ENCODE peak calls at places on chromosome 2, in ten cellular contexts. K is brain microvascular endothelial cell, Y is A549, O is astrocyte of the spinal cord, C is breast epithelium, S is GM06990, V is thyroid gland, Z is cardiac fibroblast, M is epithelial cell of esophagus, J is lower lobe of right lung. R is an unnamed sample.

GRCh38 chr2:27627963-27628766 is 647 bp downstream of the CCDC121 start:
- DNase-seq in C (no peak), S (no peak), K (peak; percentile 93), O (peak; percentile 95), M (peak; percentile 96), Y (peak; percentile 25), J (no peak), Z (peak; percentile 95), V (no peak), R (peak; percentile 86)

GRCh38 chr2:197108758-197109157 is 182.3 kb upstream of the PGAP1 start:
- DNase-seq in J (no peak), C (no peak), S (no peak), V (peak; percentile 34), Y (no peak), M (no peak), K (peak; percentile 94), O (peak; percentile 90), Z (peak; percentile 98), R (peak; percentile 91)

GRCh38 chr2:150487537-150488429 is at the start of gene RND3:
- DNase-seq in V (peak; percentile 95), K (peak; percentile 100), C (peak; percentile 98), M (peak; percentile 99), Z (peak; percentile 100), O (peak; percentile 99), Y (peak; percentile 86), J (peak; percentile 93), S (peak; percentile 47), R (peak; percentile 99)

GRCh38 chr2:68274022-68274421 is 21.7 kb upstream of the PPP3R1 start:
- DNase-seq in C (no peak), Y (no peak), O (no peak), Z (no peak), S (no peak), J (no peak), V (no peak), M (no peak), K (no peak), R (no peak)

GRCh38 chr2:43347751-43348150 is 121.3 kb upstream of the ZFP36L2 start:
- DNase-seq in M (no peak), C (no peak), J (no peak), S (no peak), O (no peak), K (no peak), Y (no peak), V (no peak), Z (no peak), R (no peak)

GRCh38 chr2:54213082-54213481 is 42.9 kb downstream of the TSPYL6 start:
- DNase-seq in C (no peak), V (no peak), M (no peak), Y (no peak), S (no peak), O (no peak), K (no peak), Z (no peak), J (no peak), R (no peak)

GRCh38 chr2:55779459-55780421 is 86.1 kb upstream of the PNPT1 start:
- DNase-seq in K (peak; percentile 66), J (no peak), Z (peak; percentile 97), M (peak; percentile 96), S (no peak), Y (peak; percentile 72), C (peak; percentile 74), V (no peak), O (peak; percentile 81), R (peak; percentile 71)

GRCh38 chr2:80303825-80304521 is 579 bp downstream of the LRRTM1 start:
- DNase-seq in M (no peak), V (no peak), J (no peak), S (no peak), K (no peak), O (peak; percentile 0), Z (no peak), C (no peak), Y (no peak), R (no peak)

DNA sequence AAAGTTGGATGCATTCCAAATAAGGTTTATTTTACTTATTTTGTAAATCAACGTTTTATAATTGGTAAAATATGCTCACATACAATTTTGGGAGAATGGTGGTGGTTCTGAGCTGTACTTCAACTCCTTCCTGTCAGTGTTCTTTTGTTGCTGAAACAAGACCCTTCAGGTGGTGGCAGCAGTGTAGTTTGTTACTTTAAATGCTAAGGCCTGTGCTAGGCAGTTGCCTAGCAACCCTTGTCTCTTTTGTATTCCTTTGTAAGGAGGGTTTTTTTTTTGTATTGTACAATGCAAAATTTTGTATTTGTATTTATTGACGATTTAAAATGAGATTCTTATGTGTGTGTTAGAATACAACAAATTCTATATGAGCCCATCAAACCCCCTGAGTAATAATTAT is 166.0 kb upstream of the FAM98A start:
- DNase-seq in V (no peak), Z (no peak), Y (no peak), S (no peak), K (no peak), O (no peak), J (no peak), C (no peak), M (no peak), R (no peak)
- TF ChIP-seq CTCF in V (no peak), Z (no peak), Y (no peak), S (no peak), K (no peak), O (no peak), J (no peak), C (no peak), M (no peak), R (no peak)

DNA sequence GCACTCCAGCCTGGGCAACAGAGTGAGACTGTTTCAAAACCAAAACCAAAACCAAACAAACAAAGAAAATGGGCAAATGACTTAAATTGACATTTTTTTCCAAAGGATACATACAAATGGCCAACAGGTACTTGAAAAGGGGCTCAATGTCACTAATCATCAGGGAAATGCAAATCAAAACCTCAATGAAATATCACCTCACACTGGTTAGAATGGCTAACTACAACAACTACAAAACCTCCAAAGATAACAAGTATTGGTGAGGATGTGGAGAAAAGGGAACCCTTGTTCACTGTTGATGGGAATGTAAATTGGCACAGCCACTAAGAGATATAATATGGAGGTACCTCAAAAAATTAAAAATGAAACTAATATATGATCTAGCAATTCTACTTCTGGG is 213.2 kb upstream of the HS6ST1 start:
- DNase-seq in S (no peak), Y (no peak), V (no peak), M (no peak), J (no peak), Z (no peak), O (no peak), C (no peak), K (no peak), R (no peak)
- H3K4me3 ChIP-seq in S (no peak overlapping the region), Y (no peak overlapping the region), V (no peak overlapping the region), M (no peak overlapping the region), J (no peak overlapping the region), Z (no peak overlapping the region), O (no peak overlapping the region), C (no peak overlapping the region), K (no peak overlapping the region), R (no peak overlapping the region)

GRCh38 chr2:170393861-170394498 is 216.0 kb downstream of the MYO3B start:
- DNase-seq in J (no peak), M (no peak), K (no peak), O (no peak), Z (no peak), Y (no peak), V (no peak), S (no peak), C (no peak), R (no peak)

GRCh38 chr2:170391018-170391417 is 213.1 kb downstream of the MYO3B start:
- DNase-seq in S (no peak), Z (no peak), O (no peak), Y (no peak), V (no peak), K (no peak), M (no peak), C (no peak), J (no peak), R (no peak)

GRCh38 chr2:170401187-170401586 is 223.2 kb downstream of the MYO3B start:
- DNase-seq in K (no peak), V (no peak), O (no peak), J (no peak), C (no peak), Z (no peak), S (no peak), M (no peak), Y (no peak), R (no peak)

GRCh38 chr2:170394988-170395387 is 217.0 kb downstream of the MYO3B start:
- DNase-seq in O (peak; percentile 3), Y (no peak), V (no peak), S (no peak), J (no peak), K (no peak), M (no peak), Z (peak; percentile 5), C (no peak), R (no peak)

DNA sequence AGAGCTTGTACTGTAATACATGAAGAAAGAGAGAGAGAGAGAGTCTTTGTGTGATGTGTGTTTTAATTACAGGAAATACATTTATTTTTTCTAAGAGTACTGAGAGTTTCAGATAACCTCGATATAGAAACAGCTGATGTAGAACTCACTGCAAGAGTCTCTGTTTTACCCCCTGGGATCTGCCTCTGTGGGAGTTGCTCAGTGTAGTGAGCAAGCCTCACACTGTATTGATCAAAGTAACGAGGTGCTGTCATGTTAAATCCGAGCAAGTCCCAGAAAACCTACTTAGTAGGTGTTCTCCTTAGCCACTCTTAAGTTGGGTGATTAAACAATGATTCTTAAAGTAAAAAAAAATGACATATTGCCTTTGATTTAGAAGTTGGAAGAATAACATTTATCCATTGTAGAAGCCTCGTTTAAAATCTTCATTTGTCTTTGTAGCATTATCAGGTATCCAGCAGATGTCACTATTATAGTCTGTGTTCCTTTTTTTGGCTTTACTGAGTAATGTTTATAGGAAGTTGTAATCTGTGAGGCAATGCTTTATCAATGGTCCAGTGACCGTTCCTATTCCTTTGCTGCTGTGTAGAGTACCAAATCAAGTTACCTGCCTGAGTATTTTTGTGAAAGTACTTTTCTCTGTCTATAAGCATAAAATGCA is 219.0 kb downstream of the MYO3B start:
- DNase-seq in M (peak; percentile 14), K (no peak), Z (peak; percentile 33), C (no peak), J (no peak), V (no peak), S (no peak), O (peak; percentile 9), Y (no peak), R (peak; percentile 12)
- TF ChIP-seq CTCF in M (peak; percentile 38), K (peak; percentile 22), Z (peak; percentile 25), C (no peak), J (no peak), V (no peak), S (peak; percentile 22), O (peak; percentile 28), Y (peak; percentile 53), R (peak; percentile 47)

GRCh38 chr2:238853218-238853617 is 5.3 kb downstream of the TWIST2 start:
- DNase-seq in K (no peak), Y (no peak), V (no peak), S (no peak), O (no peak), C (no peak), M (no peak), J (no peak), Z (no peak), R (peak; percentile 40)

GRCh38 chr2:238854699-238855111 is 6.8 kb downstream of the TWIST2 start:
- DNase-seq in M (no peak), V (no peak), Z (no peak), C (no peak), J (no peak), S (no peak), K (no peak), Y (no peak), O (no peak), R (no peak)

GRCh38 chr2:238853724-238854123 is 5.8 kb downstream of the TWIST2 start:
- DNase-seq in O (no peak), Z (no peak), J (no peak), C (no peak), V (no peak), M (no peak), S (no peak), Y (no peak), K (no peak), R (peak; percentile 56)

GRCh38 chr2:238855299-238855698 is 7.4 kb downstream of the TWIST2 start:
- DNase-seq in V (no peak), Z (no peak), J (no peak), S (no peak), O (no peak), Y (no peak), K (no peak), M (no peak), C (no peak), R (no peak)

GRCh38 chr2:238854246-238854645 is 6.4 kb downstream of the TWIST2 start:
- DNase-seq in V (no peak), K (no peak), Y (no peak), Z (no peak), O (no peak), S (no peak), M (no peak), C (no peak), J (no peak), R (no peak)
- H3K4me3 ChIP-seq in V (no peak overlapping the region), K (no peak overlapping the region), Y (no peak overlapping the region), Z (no peak overlapping the region), O (no peak overlapping the region), S (no peak overlapping the region), M (no peak overlapping the region), C (peak overlapping the region; percentile 25), J (no peak overlapping the region), R (peak overlapping the region; percentile 99)

R was measured in AG10803.